ENCODE peak calls at places on chromosome X, in six cellular contexts. X is H1, A is GM12878, L is K562, Z is A549, P is HepG2. J is an unnamed sample.

GRCh38 chrX:45811307-45811706 is 610.6 kb upstream of the DIPK2B start:
- DNase-seq in Z (no peak), X (no peak), A (no peak), L (no peak), P (no peak), J (no peak)

GRCh38 chrX:153662266-153662665 is 11.3 kb downstream of the PNCK start:
- DNase-seq in P (peak), X (no peak), L (peak), Z (no peak), A (no peak), J (peak)

GRCh38 chrX:37314526-37314925 is 34.6 kb upstream of the PRRG1 start:
- DNase-seq in Z (no peak), L (no peak), X (no peak), P (no peak), A (no peak), J (no peak)

GRCh38 chrX:153474718-153475117 is 4.3 kb upstream of the HAUS7 start:
- DNase-seq in P (no peak), Z (no peak), A (no peak), L (peak), X (no peak), J (no peak)

GRCh38 chrX:45295587-45295986 is 94.9 kb upstream of the DIPK2B start:
- DNase-seq in P (peak), L (no peak), Z (no peak), X (no peak), A (no peak), J (no peak)

GRCh38 chrX:71621644-71622346 is 3.5 kb upstream of the CXCR3 start:
- DNase-seq in Z (no peak), X (no peak), P (no peak), A (no peak), L (no peak), J (no peak)

GRCh38 chrX:122914256-122914655 is 269.8 kb upstream of the GRIA3 start:
- DNase-seq in Z (no peak), P (no peak), X (no peak), A (no peak), L (no peak), J (no peak)

GRCh38 chrX:151505796-151506195 is 57.7 kb upstream of the PASD1 start:
- DNase-seq in A (no peak), X (no peak), Z (peak), L (peak), P (peak), J (peak)

GRCh38 chrX:3403748-3404147 is 57.3 kb upstream of the MXRA5 start:
- DNase-seq in X (no peak), P (no peak), L (no peak), Z (no peak), A (no peak), J (no peak)

GRCh38 chrX:49108641-49109040 is 14.9 kb downstream of the GPKOW start:
- DNase-seq in P (no peak), L (no peak), A (no peak), Z (no peak), X (no peak), J (no peak)
- TF ChIP-seq RFX5 in P (no peak), L (no peak), A (no peak), Z (no peak), X (no peak), J (no peak)

DNA sequence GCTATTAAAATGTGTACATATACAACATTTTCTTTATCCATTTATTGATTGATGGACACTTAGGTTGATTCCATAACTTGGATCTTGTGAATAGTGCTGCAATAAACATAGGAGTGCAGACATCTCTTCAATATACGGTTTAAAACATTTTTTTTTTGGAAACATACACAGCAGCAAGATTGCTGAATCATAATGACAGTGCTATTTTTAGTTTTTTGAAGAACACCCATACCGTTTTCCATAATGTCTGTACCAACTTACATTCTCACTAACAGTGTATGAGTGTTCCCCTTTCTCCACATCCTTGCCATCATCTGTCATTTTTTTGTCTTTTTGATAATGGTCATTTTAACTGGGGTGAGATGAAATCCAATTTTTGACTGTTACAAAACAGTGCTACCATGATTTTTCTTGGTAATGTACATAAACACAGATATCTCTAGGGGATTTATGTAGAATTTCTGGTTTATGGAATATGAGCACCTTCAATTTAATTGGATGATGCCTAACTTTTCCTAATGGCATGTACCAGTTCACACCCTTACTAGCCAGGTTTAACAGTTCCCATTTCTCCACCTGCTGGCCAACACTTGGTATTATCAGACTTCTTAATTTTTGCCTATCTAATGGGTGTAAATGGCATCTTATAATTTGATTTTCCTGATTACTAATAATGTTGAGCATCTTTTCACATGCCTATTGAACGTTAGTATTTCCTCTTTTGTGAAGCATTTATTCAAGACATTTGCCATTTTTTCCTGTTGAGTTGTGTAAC is 21.0 kb upstream of the TMSB15B start:
- DNase-seq in A (no peak), X (no peak), P (no peak), L (peak), Z (peak), J (peak)
- TF ChIP-seq CHD2 in A (no peak), X (no peak), P (no peak), L (no peak), Z (no peak), J (no peak)

DNA sequence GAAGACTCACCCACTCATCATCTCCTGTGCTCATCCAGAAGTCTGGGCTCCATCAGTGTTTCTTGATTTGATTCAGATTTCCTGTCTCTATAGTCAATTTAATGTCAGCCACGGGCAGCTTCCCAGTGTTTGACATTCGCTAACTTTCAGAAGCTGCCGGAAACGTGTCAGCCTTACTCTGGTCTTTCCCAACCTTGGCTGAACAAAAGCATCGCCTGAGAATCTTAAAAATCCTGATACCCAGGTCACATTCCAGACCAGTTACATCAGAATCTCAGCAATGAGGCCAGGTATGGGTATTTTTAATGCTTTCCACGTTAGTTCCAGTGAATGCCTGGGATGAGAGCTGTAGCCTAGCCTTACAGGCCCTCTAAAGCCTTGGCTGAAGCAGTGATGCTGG is 233.8 kb downstream of the FRMPD4 start:
- DNase-seq in X (peak), Z (no peak), A (no peak), P (no peak), L (no peak), J (no peak)
- TF ChIP-seq RFX5 in X (no peak), Z (no peak), A (no peak), P (no peak), L (no peak), J (no peak)

GRCh38 chrX:129559800-129560199 is 19.7 kb downstream of the OCRL start:
- DNase-seq in X (no peak), Z (no peak), P (no peak), A (no peak), L (no peak), J (no peak)
- TF ChIP-seq CHD2 in X (no peak), Z (no peak), P (no peak), A (no peak), L (no peak), J (no peak)

DNA sequence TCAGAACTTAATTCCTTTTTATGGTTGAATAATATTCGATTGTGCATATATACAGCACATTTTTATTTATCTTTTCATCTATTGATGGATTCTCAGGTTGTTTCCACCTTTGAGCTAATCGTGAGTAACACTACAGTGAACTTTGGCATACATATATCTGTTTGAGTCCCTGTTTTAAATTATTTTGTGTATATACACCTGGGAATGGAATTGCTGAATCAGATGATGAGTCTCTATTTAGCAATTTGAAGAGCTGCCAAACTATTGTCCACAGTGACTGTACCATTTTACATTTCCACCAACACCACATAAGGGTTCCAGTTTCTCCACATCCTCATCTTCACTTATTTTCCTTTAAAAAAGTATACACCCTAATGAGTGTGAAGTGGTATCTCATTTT is 166.2 kb upstream of the FGF13 start:
- DNase-seq in Z (no peak), L (no peak), A (no peak), X (no peak), P (no peak), J (no peak)
- TF ChIP-seq RFX5 in Z (no peak), L (no peak), A (no peak), X (no peak), P (no peak), J (no peak)

GRCh38 chrX:129144172-129145038 is 378.9 kb downstream of the SMARCA1 start:
- DNase-seq in P (peak), L (no peak), Z (no peak), A (no peak), X (no peak), J (no peak)

GRCh38 chrX:129145898-129146297 is 377.4 kb downstream of the SMARCA1 start:
- DNase-seq in L (no peak), Z (no peak), X (no peak), P (peak), A (no peak), J (no peak)

GRCh38 chrX:129145382-129145781 is 377.9 kb downstream of the SMARCA1 start:
- DNase-seq in P (no peak), L (no peak), A (no peak), Z (no peak), X (no peak), J (no peak)

GRCh38 chrX:129139837-129140679 is 383.2 kb downstream of the SMARCA1 start:
- DNase-seq in L (no peak), X (no peak), A (no peak), Z (no peak), P (peak), J (no peak)
- TF ChIP-seq CHD2 in L (no peak), X (no peak), A (no peak), Z (no peak), P (no peak), J (no peak)

DNA sequence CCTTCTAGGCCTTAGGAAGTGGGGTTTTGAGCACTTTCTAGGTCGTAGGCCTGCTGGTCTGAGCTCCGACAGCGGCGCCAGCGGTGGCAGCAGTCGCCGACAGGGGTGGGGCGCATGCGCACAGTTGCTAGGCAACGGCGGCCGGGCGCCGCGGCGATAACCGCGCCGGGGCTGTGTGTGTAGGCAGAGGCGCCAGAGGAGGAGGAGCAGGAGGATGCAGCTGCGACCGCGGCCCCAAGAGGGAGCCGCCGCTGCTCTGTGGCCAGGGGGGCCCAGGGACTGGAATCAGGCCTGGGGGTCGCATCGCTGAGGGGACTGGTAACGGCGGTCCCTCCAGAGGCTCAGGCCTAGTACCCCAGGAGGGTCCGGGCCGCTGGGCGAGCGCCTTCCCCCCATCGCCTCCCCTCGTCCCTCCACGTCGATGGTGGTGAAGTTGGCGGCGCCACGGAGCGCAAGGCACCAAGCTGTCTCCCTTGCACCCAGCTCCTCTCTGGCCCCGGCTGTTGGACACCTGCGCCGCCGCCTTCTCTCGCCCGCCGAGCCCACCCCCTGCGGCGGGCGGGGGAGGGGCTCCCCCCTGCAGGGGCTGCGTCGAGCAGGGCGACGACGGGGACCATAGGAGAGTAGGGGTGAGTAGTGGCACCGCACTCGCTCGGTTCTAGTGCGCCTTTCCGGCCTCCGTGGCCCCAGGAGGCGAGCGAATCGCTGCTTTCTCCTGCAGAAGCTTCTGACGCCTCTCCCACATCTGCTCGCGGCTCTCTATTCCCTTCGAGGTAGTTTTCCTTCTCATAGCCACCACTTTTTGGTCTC is 58.6 kb upstream of the ZC4H2 start:
- DNase-seq in Z (peak), A (no peak), P (peak), L (peak), X (peak), J (peak)
- TF ChIP-seq RFX5 in Z (no peak), A (no peak), P (no peak), L (no peak), X (no peak), J (no peak)

GRCh38 chrX:70301716-70302115 is 11.8 kb downstream of the KIF4A start:
- DNase-seq in A (no peak), X (no peak), L (no peak), P (no peak), Z (no peak), J (no peak)
- TF ChIP-seq CHD2 in A (no peak), X (no peak), L (no peak), P (no peak), Z (no peak), J (no peak)

GRCh38 chrX:17459596-17459995 is 84.6 kb downstream of the NHS start:
- DNase-seq in L (no peak), X (no peak), Z (no peak), A (no peak), P (no peak), J (no peak)

GRCh38 chrX:17459008-17459407 is 84.0 kb downstream of the NHS start:
- DNase-seq in A (no peak), X (no peak), L (no peak), P (no peak), Z (no peak), J (no peak)

GRCh38 chrX:17453791-17454190 is 78.8 kb downstream of the NHS start:
- DNase-seq in X (no peak), L (no peak), P (no peak), A (no peak), Z (no peak), J (no peak)

GRCh38 chrX:17456526-17456925 is 81.5 kb downstream of the NHS start:
- DNase-seq in X (no peak), Z (no peak), L (no peak), A (no peak), P (no peak), J (no peak)
- TF ChIP-seq RFX5 in X (no peak), Z (no peak), L (no peak), A (no peak), P (no peak), J (no peak)